ENCODE peak calls at places on chromosomes 2 and 18, in seven cellular contexts. G is K562, T is HepG2, L is GM12878, K is SK-N-SH, I is HCT116, D is H1. B is an unnamed sample.

GRCh38 chr2:139353874-139354273 is 573.7 kb upstream of the NXPH2 start:
- DNase-seq in K (peak), L (no peak), T (no peak), G (no peak), D (no peak), I (no peak), B (no peak)

GRCh38 chr2:217849154-217849553 is 153.6 kb downstream of the TNS1 start:
- DNase-seq in L (no peak), I (no peak), T (no peak), D (no peak), K (no peak), G (no peak), B (no peak)

GRCh38 chr2:238947243-238947760 is 99.4 kb downstream of the TWIST2 start:
- DNase-seq in K (no peak), T (no peak), G (no peak), I (no peak), L (no peak), D (no peak), B (no peak)

GRCh38 chr2:37271376-37272067 is 40.1 kb downstream of the NDUFAF7 start:
- DNase-seq in G (no peak), D (peak), L (no peak), I (no peak), T (no peak), K (no peak), B (no peak)

GRCh38 chr2:237732790-237733349 is 65.7 kb upstream of the RBM44 start:
- DNase-seq in L (no peak), T (no peak), G (peak), D (no peak), I (no peak), K (peak), B (peak)

GRCh38 chr18:46416706-46417638 is 240.0 kb downstream of the LOXHD1 start:
- DNase-seq in K (no peak), G (peak), L (no peak), I (peak), T (no peak), D (no peak), B (no peak)

GRCh38 chr2:193929131-193929530 is 1727.9 kb upstream of the SLC39A10 start:
- DNase-seq in I (no peak), T (no peak), K (no peak), L (no peak), G (no peak), D (no peak), B (no peak)

GRCh38 chr2:128369126-128369555 is 50.5 kb upstream of the HS6ST1 start:
- DNase-seq in I (no peak), T (no peak), L (no peak), D (no peak), K (no peak), G (no peak), B (no peak)

DNA sequence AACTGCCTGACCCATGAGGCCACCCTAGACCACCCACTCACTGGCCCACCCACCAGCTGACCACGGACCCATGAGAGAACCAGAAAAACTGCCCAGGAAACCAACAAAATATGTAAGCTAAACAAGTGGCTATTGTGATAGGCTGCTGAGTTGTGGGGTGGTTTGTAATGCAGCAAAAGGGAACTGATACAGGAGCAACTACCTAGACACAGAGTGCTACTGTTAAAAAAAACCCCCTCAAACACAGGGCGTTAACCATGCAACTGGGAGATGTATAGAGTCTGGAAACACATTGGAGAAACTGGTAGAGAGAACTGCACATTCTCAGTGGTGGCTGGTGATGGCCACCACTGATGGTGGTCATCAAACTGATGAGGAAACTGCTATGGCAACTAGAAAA is 206.3 kb upstream of the GYPC start:
- DNase-seq in L (no peak), D (no peak), I (no peak), T (no peak), K (no peak), G (no peak), B (no peak)
- TF ChIP-seq JUND in L (no peak), D (no peak), I (no peak), T (no peak), K (no peak), G (no peak), B (no peak)

GRCh38 chr2:83462881-83463280 is 996.2 kb downstream of the SUCLG1 start:
- DNase-seq in L (no peak), K (no peak), G (no peak), I (no peak), D (no peak), T (no peak), B (no peak)

GRCh38 chr2:83461135-83461534 is 997.9 kb downstream of the SUCLG1 start:
- DNase-seq in I (no peak), L (no peak), K (no peak), G (no peak), T (no peak), D (no peak), B (no peak)

GRCh38 chr2:83459456-83459855 is 999.6 kb downstream of the SUCLG1 start:
- DNase-seq in D (no peak), K (no peak), L (no peak), T (no peak), G (no peak), I (no peak), B (no peak)
- TF ChIP-seq JUND in D (no peak), K (no peak), L (no peak), T (no peak), G (no peak), I (no peak), B (no peak)

GRCh38 chr2:123839326-123839725 is 185.8 kb upstream of the CNTNAP5 start:
- DNase-seq in T (no peak), I (no peak), K (no peak), D (no peak), G (no peak), L (no peak), B (no peak)
- TF ChIP-seq JUND in T (no peak), I (no peak), K (no peak), D (no peak), G (no peak), L (no peak), B (no peak)

DNA sequence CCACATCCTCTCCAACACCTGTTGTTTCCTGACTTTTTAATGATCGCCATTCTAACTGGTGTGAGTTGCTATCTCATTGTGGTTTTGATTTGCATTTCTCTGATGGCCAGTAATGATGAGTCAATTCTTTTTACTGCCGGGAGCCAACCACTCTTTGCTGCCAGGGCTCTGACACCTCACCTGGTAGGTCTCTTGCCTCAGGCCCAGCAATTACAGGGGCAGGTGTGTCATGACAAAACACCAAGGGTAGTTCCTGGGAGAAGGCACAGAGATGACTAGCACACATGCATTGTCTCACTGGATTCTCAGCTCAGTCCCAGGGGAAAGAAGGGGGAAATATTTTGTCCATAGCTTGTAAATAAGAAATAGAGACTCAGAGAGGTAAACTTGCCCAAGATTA is 122.3 kb downstream of the CHST9 start:
- DNase-seq in T (no peak), I (no peak), D (no peak), K (no peak), G (no peak), L (no peak), B (no peak)
- TF ChIP-seq JUND in T (no peak), I (no peak), D (no peak), K (no peak), G (no peak), L (no peak), B (no peak)

GRCh38 chr2:9735335-9735734 is 104.5 kb upstream of the YWHAQ start:
- DNase-seq in G (no peak), K (no peak), D (no peak), L (no peak), I (no peak), T (no peak), B (no peak)
- TF ChIP-seq JUND in G (no peak), K (no peak), D (no peak), L (no peak), I (no peak), T (no peak), B (no peak)

DNA sequence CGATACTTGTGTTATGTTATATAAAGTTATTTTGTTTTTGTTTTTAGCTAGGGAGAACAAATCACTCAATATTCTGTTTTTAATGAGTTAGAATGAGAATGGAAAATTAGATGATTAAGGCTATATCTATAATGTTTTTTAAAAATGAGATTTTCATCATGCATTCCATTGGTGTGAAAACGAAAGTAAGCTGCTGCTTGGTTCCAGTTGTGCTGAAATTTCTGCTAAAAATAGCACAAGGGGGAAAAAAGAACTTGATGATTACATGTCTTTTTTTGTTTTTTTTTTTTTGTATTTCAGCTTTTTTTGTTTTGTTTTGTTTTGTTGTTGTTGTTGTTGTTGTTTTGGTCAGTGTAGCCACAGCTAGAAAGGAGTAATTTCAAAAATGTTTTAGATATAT is 242.6 kb upstream of the KCNJ3 start:
- DNase-seq in D (no peak), T (no peak), I (no peak), L (no peak), K (no peak), G (no peak), B (no peak)
- TF ChIP-seq JUND in D (no peak), T (no peak), I (no peak), L (no peak), K (no peak), G (no peak), B (no peak)

GRCh38 chr2:65390134-65390533 is 42.3 kb downstream of the SPRED2 start:
- DNase-seq in T (no peak), D (no peak), I (no peak), L (peak), K (no peak), G (no peak), B (no peak)
- TF ChIP-seq JUND in T (no peak), D (no peak), I (no peak), L (no peak), K (no peak), G (no peak), B (no peak)